ENCODE peak calls at places on chromosomes 3 and 15, in six cellular contexts. X, I, Y, U, T and H are unnamed samples.

GRCh38 chr3:169758353-169758994 is 6.4 kb downstream of the TERC start:
- DNase-seq in Y (no peak), T (no peak), I (no peak), U (no peak), X (no peak), H (no peak)

GRCh38 chr3:100316656-100317069 is 17.9 kb upstream of the NIT2 start:
- DNase-seq in U (peak), Y (peak), I (peak), X (no peak), T (peak), H (no peak)

GRCh38 chr3:47022540-47023161 is 43.2 kb downstream of the NBEAL2 start:
- DNase-seq in U (peak), I (no peak), X (no peak), T (no peak), Y (no peak), H (no peak)

GRCh38 chr3:140022061-140022781 is 87.2 kb downstream of the CLSTN2 start:
- DNase-seq in X (no peak), I (no peak), T (peak), U (no peak), Y (no peak), H (no peak)

GRCh38 chr3:160924776-160925175 is 168.7 kb downstream of the PPM1L start:
- DNase-seq in U (no peak), I (no peak), X (no peak), T (no peak), Y (no peak), H (no peak)

GRCh38 chr15:78353093-78353492 is 12.9 kb downstream of the CRABP1 start:
- DNase-seq in Y (peak), I (no peak), U (no peak), T (no peak), X (no peak), H (no peak)

GRCh38 chr15:91849749-91850161 is 3.8 kb upstream of the SLCO3A1 start:
- DNase-seq in X (no peak), Y (peak), U (no peak), I (peak), T (no peak), H (no peak)

GRCh38 chr15:101267320-101268104 is 9.8 kb downstream of the SELENOS start:
- DNase-seq in X (peak), I (no peak), Y (no peak), U (no peak), T (no peak), H (no peak)

GRCh38 chr3:127135241-127136023 is 57.5 kb upstream of the PRR23E start:
- DNase-seq in Y (no peak), U (no peak), X (no peak), I (peak), T (no peak), H (no peak)

GRCh38 chr3:8777201-8777977 is 8.0 kb upstream of the OXTR start:
- DNase-seq in Y (no peak), X (no peak), T (no peak), U (no peak), I (no peak), H (no peak)

GRCh38 chr15:51260262-51260661 is 78.1 kb downstream of the CYP19A1 start:
- DNase-seq in U (no peak), Y (no peak), T (no peak), X (no peak), I (no peak), H (no peak)

GRCh38 chr15:52255008-52255407 is 40.6 kb downstream of the MYO5C start:
- DNase-seq in Y (no peak), U (no peak), I (peak), T (no peak), X (no peak), H (no peak)

GRCh38 chr3:34374521-34374920 is 576.1 kb downstream of the PDCD6IP start:
- DNase-seq in T (no peak), U (no peak), Y (no peak), I (no peak), X (no peak), H (no peak)

GRCh38 chr15:48962662-48963523 is 826 bp downstream of the SHC4 start:
- DNase-seq in T (no peak), I (peak), X (peak), U (peak), Y (peak), H (no peak)

GRCh38 chr3:192571197-192571791 is 156.0 kb downstream of the FGF12 start:
- DNase-seq in U (peak), T (peak), X (peak), I (peak), Y (peak), H (no peak)

GRCh38 chr15:52658955-52659354 is 20.2 kb downstream of the ATOSA start:
- DNase-seq in T (no peak), X (no peak), U (no peak), Y (no peak), I (no peak), H (no peak)

GRCh38 chr15:69225355-69226027 is 65.1 kb downstream of the GLCE start:
- DNase-seq in Y (peak), T (no peak), U (no peak), I (no peak), X (no peak), H (no peak)

GRCh38 chr3:72976182-72976825 is 20.3 kb upstream of the PPP4R2 start:
- DNase-seq in I (no peak), T (no peak), Y (no peak), X (no peak), U (no peak), H (no peak)

GRCh38 chr3:8560608-8561007 is 59.0 kb downstream of the LMCD1 start:
- DNase-seq in X (no peak), T (no peak), I (peak), U (no peak), Y (no peak), H (no peak)

GRCh38 chr15:68667800-68668625 is 89.2 kb downstream of the CORO2B start:
- DNase-seq in Y (no peak), I (no peak), U (no peak), T (no peak), X (peak), H (no peak)

GRCh38 chr15:38814891-38815290 is 250.3 kb upstream of the RASGRP1 start:
- DNase-seq in U (no peak), I (no peak), T (no peak), Y (no peak), X (no peak), H (no peak)

GRCh38 chr3:61730058-61730457 is 168.7 kb downstream of the PTPRG start:
- DNase-seq in U (no peak), T (peak), I (no peak), X (no peak), Y (no peak), H (no peak)

GRCh38 chr3:99925584-99925983 is 107.9 kb downstream of the CMSS1 start:
- DNase-seq in U (no peak), T (peak), Y (peak), X (no peak), I (peak), H (peak)

GRCh38 chr3:169118666-169119370 is 544.7 kb downstream of the MECOM start:
- DNase-seq in U (no peak), X (no peak), T (no peak), Y (no peak), I (peak), H (no peak)

DNA sequence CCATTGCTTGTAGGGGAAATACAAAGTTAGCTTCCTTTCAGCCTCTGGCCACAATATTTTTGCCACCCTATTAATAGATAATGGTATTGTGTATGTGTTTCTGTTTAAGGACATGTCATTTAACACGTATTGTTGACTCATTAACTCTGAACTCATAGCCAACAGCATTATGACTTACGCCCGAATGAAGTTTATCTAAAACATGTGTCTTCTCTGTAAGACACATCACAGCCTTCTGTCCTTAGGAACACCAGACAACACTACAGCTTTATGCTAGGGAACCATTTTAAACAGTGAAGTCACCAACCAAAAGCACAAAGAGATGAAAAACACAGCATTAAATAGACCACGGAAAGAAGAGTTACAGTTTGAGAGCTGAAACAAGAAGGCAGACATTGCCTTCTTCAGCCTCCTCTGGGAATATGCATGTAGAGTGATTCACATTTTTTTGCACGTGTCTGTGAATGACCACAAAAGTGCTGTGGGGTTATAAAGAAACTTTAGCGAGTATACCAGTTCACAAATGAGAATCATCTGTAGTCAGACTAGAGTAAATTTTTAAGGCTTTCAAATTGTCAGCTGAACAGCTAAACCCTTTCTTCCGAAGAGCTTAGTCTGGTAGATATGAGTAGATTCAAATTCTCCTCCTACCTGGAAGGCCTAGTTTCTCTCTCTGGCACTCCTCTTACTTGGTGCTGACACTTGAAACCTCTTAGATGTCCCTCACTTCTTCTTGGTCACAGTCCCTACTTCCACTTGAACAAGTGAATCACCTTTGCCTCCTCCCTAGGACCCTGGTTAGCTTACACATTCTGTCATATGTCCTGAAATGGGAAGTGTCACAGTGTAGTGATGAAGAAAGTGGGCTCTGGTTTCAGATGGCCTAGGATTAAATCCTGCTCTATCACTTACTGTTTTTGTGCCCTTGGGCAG is 32.2 kb downstream of the MCTP2 start:
- DNase-seq in T (no peak), Y (no peak), I (peak), X (no peak), U (no peak), H (no peak)
- H3K27ac ChIP-seq in T (no peak), Y (peak), I (no peak), X (no peak), U (no peak), H (no peak)

GRCh38 chr15:83653288-83653638 is 660 bp upstream of the ADAMTSL3 start:
- DNase-seq in I (no peak), U (no peak), X (no peak), T (peak), Y (no peak), H (no peak)
- H3K27ac ChIP-seq in I (no peak), U (no peak), X (no peak), T (no peak), Y (peak), H (no peak)

DNA sequence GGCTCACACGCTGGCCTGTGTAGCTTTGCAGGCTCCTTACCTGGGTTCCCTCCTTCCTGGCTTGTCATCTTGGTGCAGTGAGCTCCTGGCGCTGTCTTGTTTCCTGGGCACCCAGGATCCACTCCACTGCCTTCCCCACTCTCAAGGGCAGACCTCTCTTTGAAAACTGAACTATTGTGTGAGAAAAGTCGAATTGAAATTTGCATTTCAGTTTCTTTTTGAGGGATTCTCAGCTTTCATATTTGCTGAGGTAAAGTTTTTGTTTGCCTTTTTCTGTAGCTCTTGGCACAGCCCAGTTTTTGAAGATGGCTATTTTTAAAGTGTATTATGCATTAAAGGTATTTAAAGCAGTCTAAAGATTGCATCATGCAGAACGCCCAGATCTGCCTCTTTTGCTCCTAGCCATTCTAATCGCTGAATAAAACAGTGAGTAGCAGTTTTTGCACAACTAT is 70.1 kb downstream of the CCK start:
- DNase-seq in U (no peak), Y (no peak), X (no peak), T (no peak), I (no peak), H (no peak)
- H3K27ac ChIP-seq in U (no peak), Y (peak), X (no peak), T (no peak), I (no peak), H (peak)

GRCh38 chr3:124773351-124774304 is 43.4 kb downstream of the UMPS start:
- DNase-seq in I (no peak), T (no peak), X (no peak), Y (no peak), U (no peak), H (no peak)

GRCh38 chr3:124774305-124774673 is 44.0 kb downstream of the UMPS start:
- DNase-seq in U (no peak), Y (peak), T (no peak), I (peak), X (peak), H (no peak)

GRCh38 chr3:124771083-124771445 is 40.8 kb downstream of the UMPS start:
- DNase-seq in T (no peak), I (no peak), U (no peak), X (no peak), Y (no peak), H (no peak)

GRCh38 chr3:124770341-124771082 is 40.3 kb downstream of the UMPS start:
- DNase-seq in I (no peak), T (no peak), Y (no peak), X (no peak), U (no peak), H (no peak)

GRCh38 chr3:124772081-124772831 is 42.0 kb downstream of the UMPS start:
- DNase-seq in X (no peak), U (no peak), I (peak), Y (no peak), T (no peak), H (no peak)
- H3K27ac ChIP-seq in X (no peak), U (no peak), I (peak), Y (peak), T (no peak), H (no peak)